ENCODE peak calls at places on chromosomes 5 and 9, in four cellular contexts. One of them, this sample, is unnamed.

GRCh38 chr9:38263534-38263933 is 129.0 kb upstream of the ALDH1B1 start:
- DNase-seq in IMR-90: peak; percentile 48
- DNase-seq in H1: no peak
- DNase-seq in mesendoderm: peak; percentile 59
- DNase-seq in this sample: no peak

GRCh38 chr5:138829341-138829740 is 45.8 kb downstream of the LRRTM2 start:
- DNase-seq in IMR-90: peak; percentile 31
- DNase-seq in mesendoderm: no peak
- DNase-seq in H1: no peak
- DNase-seq in this sample: no peak

GRCh38 chr9:101311759-101312420 is 72.9 kb downstream of the BAAT start:
- DNase-seq in IMR-90: peak; percentile 84
- DNase-seq in H1: no peak
- DNase-seq in mesendoderm: peak; percentile 86
- DNase-seq in this sample: no peak

GRCh38 chr5:83077662-83078261 is 415 bp downstream of the XRCC4 start:
- DNase-seq in IMR-90: peak; percentile 31
- DNase-seq in mesendoderm: peak; percentile 61
- DNase-seq in H1: peak; percentile 67
- DNase-seq in this sample: no peak

GRCh38 chr5:133397986-133398645 is 214.2 kb downstream of the FSTL4 start:
- DNase-seq in mesendoderm: no peak
- DNase-seq in H1: no peak
- DNase-seq in IMR-90: no peak
- DNase-seq in this sample: no peak

GRCh38 chr5:160685695-160686094 is 166.3 kb downstream of the ATP10B start:
- DNase-seq in IMR-90: no peak
- DNase-seq in H1: no peak
- DNase-seq in mesendoderm: peak; percentile 70
- DNase-seq in this sample: no peak

GRCh38 chr5:176587398-176587797 is 22.6 kb downstream of the GPRIN1 start:
- DNase-seq in mesendoderm: no peak
- DNase-seq in H1: no peak
- DNase-seq in IMR-90: no peak
- DNase-seq in this sample: no peak

GRCh38 chr9:129473523-129474244 is 147.2 kb downstream of the C9orf50 start:
- DNase-seq in IMR-90: peak; percentile 58
- DNase-seq in H1: no peak
- DNase-seq in mesendoderm: no peak
- DNase-seq in this sample: no peak

GRCh38 chr5:61604626-61605025 is 272.6 kb downstream of the ZSWIM6 start:
- DNase-seq in IMR-90: no peak
- DNase-seq in H1: no peak
- DNase-seq in mesendoderm: no peak
- DNase-seq in this sample: no peak

GRCh38 chr9:115923903-115924668 is 229.5 kb upstream of the PAPPA start:
- DNase-seq in mesendoderm: no peak
- DNase-seq in IMR-90: peak; percentile 99
- DNase-seq in H1: no peak
- DNase-seq in this sample: no peak

GRCh38 chr5:173880306-173880985 is 7.7 kb upstream of the CPEB4 start:
- DNase-seq in IMR-90: peak; percentile 96
- DNase-seq in mesendoderm: peak; percentile 36
- DNase-seq in H1: no peak
- DNase-seq in this sample: no peak

GRCh38 chr5:8729437-8729836 is 816.4 kb downstream of the SEMA5A start:
- DNase-seq in mesendoderm: no peak
- DNase-seq in H1: no peak
- DNase-seq in IMR-90: peak; percentile 68
- DNase-seq in this sample: no peak

GRCh38 chr5:16178745-16179372 is 732 bp downstream of the MARCHF11 start:
- DNase-seq in mesendoderm: peak; percentile 95
- DNase-seq in H1: peak; percentile 97
- DNase-seq in IMR-90: peak; percentile 43
- DNase-seq in this sample: peak; percentile 92

GRCh38 chr5:11398728-11399127 is 505.5 kb downstream of the CTNND2 start:
- DNase-seq in IMR-90: no peak
- DNase-seq in mesendoderm: no peak
- DNase-seq in H1: no peak
- DNase-seq in this sample: no peak

GRCh38 chr5:59661939-59662615 is 231.4 kb downstream of the PDE4D start:
- DNase-seq in H1: no peak
- DNase-seq in mesendoderm: peak; percentile 47
- DNase-seq in IMR-90: no peak
- DNase-seq in this sample: no peak

GRCh38 chr5:77080905-77081304 is 6.2 kb downstream of the ZBED3 start:
- DNase-seq in IMR-90: no peak
- DNase-seq in mesendoderm: no peak
- DNase-seq in H1: no peak
- DNase-seq in this sample: no peak

GRCh38 chr5:76607353-76607871 is 15.8 kb downstream of the F2RL2 start:
- DNase-seq in mesendoderm: no peak
- DNase-seq in H1: no peak
- DNase-seq in IMR-90: peak; percentile 52
- DNase-seq in this sample: no peak

GRCh38 chr9:81874926-81875325 is 53.3 kb upstream of the SPATA31D4 start:
- DNase-seq in IMR-90: peak; percentile 94
- DNase-seq in mesendoderm: no peak
- DNase-seq in H1: no peak
- DNase-seq in this sample: no peak

GRCh38 chr9:138074516-138074915 is 196.9 kb downstream of the CACNA1B start:
- DNase-seq in IMR-90: no peak
- DNase-seq in H1: peak; percentile 30
- DNase-seq in mesendoderm: no peak
- DNase-seq in this sample: no peak

GRCh38 chr5:113022661-113023060 is 46.1 kb downstream of the DCP2 start:
- DNase-seq in H1: no peak
- DNase-seq in mesendoderm: no peak
- DNase-seq in IMR-90: peak; percentile 37
- DNase-seq in this sample: no peak

GRCh38 chr9:111037744-111038335 is 430 bp downstream of the LPAR1 start:
- DNase-seq in IMR-90: peak; percentile 27
- DNase-seq in H1: peak; percentile 70
- DNase-seq in mesendoderm: peak; percentile 80
- DNase-seq in this sample: peak; percentile 62

GRCh38 chr9:16133556-16134227 is 580.8 kb downstream of the CCDC171 start:
- DNase-seq in IMR-90: peak; percentile 48
- DNase-seq in mesendoderm: peak; percentile 93
- DNase-seq in H1: peak; percentile 71
- DNase-seq in this sample: peak; percentile 80

GRCh38 chr5:172312286-172312685 is 28.7 kb upstream of the UBTD2 start:
- DNase-seq in H1: no peak
- DNase-seq in IMR-90: no peak
- DNase-seq in mesendoderm: no peak
- DNase-seq in this sample: no peak

GRCh38 chr9:115085773-115086377 is 32.1 kb downstream of the TNC start:
- DNase-seq in H1: no peak
- DNase-seq in IMR-90: no peak
- DNase-seq in mesendoderm: no peak
- DNase-seq in this sample: no peak

GRCh38 chr5:133839721-133840120 is 128.7 kb downstream of the C5orf15 start:
- DNase-seq in mesendoderm: no peak
- DNase-seq in IMR-90: no peak
- DNase-seq in H1: no peak
- DNase-seq in this sample: no peak

GRCh38 chr9:113873926-113874325 is 2.2 kb upstream of the ZNF618 start:
- DNase-seq in IMR-90: no peak
- DNase-seq in mesendoderm: no peak
- DNase-seq in H1: no peak
- DNase-seq in this sample: no peak

GRCh38 chr9:113872485-113873143 is 3.5 kb upstream of the ZNF618 start:
- DNase-seq in mesendoderm: no peak
- DNase-seq in IMR-90: no peak
- DNase-seq in H1: no peak
- DNase-seq in this sample: no peak

GRCh38 chr9:113875420-113875916 is 641 bp upstream of the ZNF618 start:
- DNase-seq in H1: no peak
- DNase-seq in IMR-90: no peak
- DNase-seq in mesendoderm: no peak
- DNase-seq in this sample: no peak

GRCh38 chr9:113875917-113876805 is at the start of gene ZNF618:
- DNase-seq in H1: peak; percentile 67
- DNase-seq in mesendoderm: peak; percentile 35
- DNase-seq in IMR-90: no peak
- DNase-seq in this sample: no peak

DNA sequence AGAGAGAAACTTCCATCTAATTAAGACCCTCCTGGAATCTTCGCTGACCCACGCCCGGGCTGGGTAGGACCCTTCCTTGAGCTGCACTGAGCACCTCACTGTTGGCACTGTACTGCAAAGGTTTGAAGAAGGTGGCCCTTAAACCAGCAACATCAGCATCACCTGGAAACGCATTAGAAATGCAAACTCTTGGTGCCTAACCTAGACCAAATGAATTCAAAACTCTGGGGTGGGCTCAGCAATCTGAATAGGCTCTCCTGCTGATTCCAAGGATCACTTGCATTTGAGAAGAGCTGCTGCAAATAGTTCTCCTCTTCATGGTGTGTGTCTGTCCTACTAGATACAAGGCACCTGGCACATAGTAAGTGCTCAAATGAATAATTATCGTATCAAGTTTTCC is 2.7 kb upstream of the ZNF618 start:
- DNase-seq in IMR-90: no peak
- DNase-seq in H1: no peak
- DNase-seq in mesendoderm: no peak
- DNase-seq in this sample: no peak
- H3K56ac ChIP-seq in IMR-90: no peak overlapping the region
- H3K56ac ChIP-seq in H1: no peak overlapping the region
- H3K56ac ChIP-seq in mesendoderm: no peak overlapping the region
- H3K56ac ChIP-seq in this sample: no peak overlapping the region

GRCh38 chr5:74140409-74140808 is 500.1 kb downstream of the ENC1 start:
- DNase-seq in IMR-90: peak; percentile 15
- DNase-seq in mesendoderm: no peak
- DNase-seq in H1: no peak
- DNase-seq in this sample: no peak

GRCh38 chr5:74135033-74135432 is 505.5 kb downstream of the ENC1 start:
- DNase-seq in H1: no peak
- DNase-seq in IMR-90: no peak
- DNase-seq in mesendoderm: no peak
- DNase-seq in this sample: no peak

GRCh38 chr5:74139589-74139988 is 500.9 kb downstream of the ENC1 start:
- DNase-seq in H1: no peak
- DNase-seq in mesendoderm: no peak
- DNase-seq in IMR-90: no peak
- DNase-seq in this sample: no peak

GRCh38 chr5:74132485-74132884 is 506.5 kb downstream of the ARHGEF28 start:
- DNase-seq in H1: no peak
- DNase-seq in IMR-90: no peak
- DNase-seq in mesendoderm: no peak
- DNase-seq in this sample: no peak

GRCh38 chr5:74136276-74136675 is 504.3 kb downstream of the ENC1 start:
- DNase-seq in IMR-90: no peak
- DNase-seq in H1: no peak
- DNase-seq in mesendoderm: no peak
- DNase-seq in this sample: no peak
- H4K8ac ChIP-seq in IMR-90: no peak overlapping the region
- H4K8ac ChIP-seq in H1: no peak overlapping the region
- H4K8ac ChIP-seq in mesendoderm: no peak overlapping the region
- H4K8ac ChIP-seq in this sample: no peak overlapping the region

GRCh38 chr9:130845254-130845653 is 10.2 kb downstream of the ABL1 start:
- DNase-seq in H1: no peak
- DNase-seq in IMR-90: no peak
- DNase-seq in mesendoderm: no peak
- DNase-seq in this sample: no peak

GRCh38 chr9:130846487-130847305 is 11.6 kb downstream of the ABL1 start:
- DNase-seq in IMR-90: peak; percentile 80
- DNase-seq in H1: no peak
- DNase-seq in mesendoderm: no peak
- DNase-seq in this sample: no peak

GRCh38 chr9:130845901-130846381 is 10.9 kb downstream of the ABL1 start:
- DNase-seq in mesendoderm: no peak
- DNase-seq in H1: no peak
- DNase-seq in IMR-90: peak; percentile 93
- DNase-seq in this sample: no peak

GRCh38 chr9:130849356-130849755 is 14.3 kb downstream of the ABL1 start:
- DNase-seq in IMR-90: no peak
- DNase-seq in mesendoderm: no peak
- DNase-seq in H1: no peak
- DNase-seq in this sample: no peak

DNA sequence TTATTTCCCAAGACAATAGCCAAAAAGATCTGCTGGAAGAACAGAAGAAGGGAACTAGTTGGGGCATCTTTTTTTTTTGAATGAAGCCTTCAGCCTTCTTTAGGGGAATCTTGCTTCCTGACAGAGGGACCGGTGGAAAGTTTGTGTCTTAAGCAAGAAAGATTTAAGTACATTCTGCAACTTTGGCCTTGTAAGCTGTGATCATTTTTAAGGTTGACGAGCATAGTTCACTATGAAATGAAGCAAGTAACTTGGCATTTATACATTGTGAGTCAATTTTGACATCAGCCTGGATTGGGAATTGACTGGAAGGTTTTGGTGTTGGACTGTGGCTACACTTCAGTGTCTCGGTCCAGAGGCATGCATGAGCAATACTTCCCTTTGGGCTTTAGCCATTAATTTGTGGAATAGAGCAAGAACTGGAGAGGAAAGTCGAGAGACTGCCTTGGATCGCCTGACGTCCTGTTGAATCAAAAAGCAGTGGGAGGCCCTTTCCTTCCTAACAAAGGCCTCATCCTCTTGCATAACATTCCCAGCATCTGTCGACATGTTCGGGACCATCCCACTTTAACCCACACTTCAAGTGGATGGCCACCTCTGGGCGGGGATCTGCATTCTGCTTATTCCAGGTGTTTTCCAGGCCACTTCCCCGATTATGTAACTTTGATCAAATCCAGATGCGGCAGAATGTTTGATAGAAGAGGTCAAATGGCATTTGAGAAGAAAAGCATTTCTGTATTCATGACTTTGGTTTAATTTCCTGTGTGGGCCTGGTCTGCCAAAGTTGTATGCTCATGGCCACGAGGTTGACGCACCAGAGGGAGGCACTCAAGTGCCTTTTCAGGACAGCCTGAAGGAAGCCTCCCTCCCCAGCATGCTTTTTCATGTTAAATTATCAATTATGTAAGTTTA is 12.5 kb downstream of the ABL1 start:
- DNase-seq in H1: no peak
- DNase-seq in mesendoderm: peak; percentile 91
- DNase-seq in IMR-90: peak; percentile 100
- DNase-seq in this sample: peak; percentile 77
- H3K56ac ChIP-seq in H1: no peak overlapping the region
- H3K56ac ChIP-seq in mesendoderm: peak overlapping the region; percentile 68
- H3K56ac ChIP-seq in IMR-90: peak overlapping the region; percentile 75
- H3K56ac ChIP-seq in this sample: no peak overlapping the region

GRCh38 chr9:136762915-136763648 is 1.2 kb downstream of the LCN15 start:
- DNase-seq in H1: peak; percentile 96
- DNase-seq in IMR-90: no peak
- DNase-seq in mesendoderm: peak; percentile 95
- DNase-seq in this sample: peak; percentile 96

GRCh38 chr9:136763649-136764035 is 676 bp downstream of the LCN15 start:
- DNase-seq in IMR-90: no peak
- DNase-seq in mesendoderm: no peak
- DNase-seq in H1: peak; percentile 49
- DNase-seq in this sample: peak; percentile 41

GRCh38 chr9:136760424-136760823 is 2.4 kb upstream of the LCN8 start:
- DNase-seq in H1: no peak
- DNase-seq in mesendoderm: no peak
- DNase-seq in IMR-90: no peak
- DNase-seq in this sample: peak; percentile 40

GRCh38 chr9:136761545-136761981 is 2.8 kb downstream of the LCN15 start:
- DNase-seq in mesendoderm: no peak
- DNase-seq in H1: no peak
- DNase-seq in IMR-90: no peak
- DNase-seq in this sample: peak; percentile 29

GRCh38 chr9:136762221-136762691 is 2.1 kb downstream of the LCN15 start:
- DNase-seq in H1: no peak
- DNase-seq in IMR-90: no peak
- DNase-seq in mesendoderm: no peak
- DNase-seq in this sample: peak; percentile 31
- H4K8ac ChIP-seq in H1: no peak overlapping the region
- H4K8ac ChIP-seq in IMR-90: no peak overlapping the region
- H4K8ac ChIP-seq in mesendoderm: no peak overlapping the region
- H4K8ac ChIP-seq in this sample: no peak overlapping the region

This sample was measured in H9.